ENCODE peak calls at places on chromosomes 2 and 18, in six cellular contexts. One of them, this sample, is unnamed.

GRCh38 chr2:40716879-40717278 is 265.0 kb upstream of the SLC8A1 start:
- DNase-seq in A549: no peak
- DNase-seq in HepG2: no peak
- DNase-seq in NB4: no peak
- DNase-seq in K562: no peak
- DNase-seq in GM12878: no peak
- DNase-seq in this sample: no peak

GRCh38 chr18:58095251-58095650 is 51.2 kb downstream of the NEDD4L start:
- DNase-seq in A549: no peak
- DNase-seq in HepG2: no peak
- DNase-seq in NB4: no peak
- DNase-seq in K562: no peak
- DNase-seq in GM12878: no peak
- DNase-seq in this sample: no peak

GRCh38 chr18:54080854-54081253 is 143.6 kb downstream of the MBD2 start:
- DNase-seq in A549: no peak
- DNase-seq in HepG2: no peak
- DNase-seq in NB4: no peak
- DNase-seq in K562: no peak
- DNase-seq in GM12878: no peak
- DNase-seq in this sample: no peak

GRCh38 chr18:48027401-48027931 is 97.0 kb upstream of the SMAD2 start:
- DNase-seq in A549: no peak
- DNase-seq in HepG2: no peak
- DNase-seq in NB4: peak; percentile 30
- DNase-seq in K562: no peak
- DNase-seq in GM12878: no peak
- DNase-seq in this sample: no peak

GRCh38 chr2:4937550-4937949 is 754.6 kb upstream of the SOX11 start:
- DNase-seq in A549: no peak
- DNase-seq in HepG2: no peak
- DNase-seq in NB4: no peak
- DNase-seq in K562: no peak
- DNase-seq in GM12878: no peak
- DNase-seq in this sample: no peak

GRCh38 chr2:203804070-203804469 is 63.5 kb upstream of the CTLA4 start:
- DNase-seq in A549: no peak
- DNase-seq in HepG2: no peak
- DNase-seq in NB4: no peak
- DNase-seq in K562: no peak
- DNase-seq in GM12878: no peak
- DNase-seq in this sample: no peak

GRCh38 chr18:59208602-59209001 is 11.4 kb upstream of the GRP start:
- DNase-seq in A549: no peak
- DNase-seq in HepG2: no peak
- DNase-seq in NB4: no peak
- DNase-seq in K562: no peak
- DNase-seq in GM12878: no peak
- DNase-seq in this sample: no peak

GRCh38 chr2:180196419-180196977 is 189.4 kb upstream of the CWC22 start:
- DNase-seq in A549: no peak
- DNase-seq in HepG2: no peak
- DNase-seq in NB4: no peak
- DNase-seq in K562: no peak
- DNase-seq in GM12878: no peak
- DNase-seq in this sample: no peak

GRCh38 chr2:63845866-63846265 is 4.2 kb downstream of the UGP2 start:
- DNase-seq in A549: no peak
- DNase-seq in HepG2: no peak
- DNase-seq in NB4: no peak
- DNase-seq in K562: no peak
- DNase-seq in GM12878: no peak
- DNase-seq in this sample: no peak

GRCh38 chr18:47912343-47912742 is 18.1 kb downstream of the SMAD2 start:
- DNase-seq in A549: no peak
- DNase-seq in HepG2: no peak
- DNase-seq in NB4: no peak
- DNase-seq in K562: no peak
- DNase-seq in GM12878: no peak
- DNase-seq in this sample: peak; percentile 5

GRCh38 chr2:133422946-133423345 is 145.3 kb downstream of the NCKAP5 start:
- DNase-seq in A549: no peak
- DNase-seq in HepG2: no peak
- DNase-seq in NB4: no peak
- DNase-seq in K562: no peak
- DNase-seq in GM12878: no peak
- DNase-seq in this sample: no peak

GRCh38 chr2:133418671-133419070 is 149.6 kb downstream of the NCKAP5 start:
- DNase-seq in A549: no peak
- DNase-seq in HepG2: no peak
- DNase-seq in NB4: no peak
- DNase-seq in K562: no peak
- DNase-seq in GM12878: no peak
- DNase-seq in this sample: no peak

GRCh38 chr2:133424876-133425275 is 143.4 kb downstream of the NCKAP5 start:
- DNase-seq in A549: no peak
- DNase-seq in HepG2: no peak
- DNase-seq in NB4: no peak
- DNase-seq in K562: no peak
- DNase-seq in GM12878: no peak
- DNase-seq in this sample: no peak

GRCh38 chr2:133420748-133421147 is 147.5 kb downstream of the NCKAP5 start:
- DNase-seq in A549: no peak
- DNase-seq in HepG2: no peak
- DNase-seq in NB4: no peak
- DNase-seq in K562: no peak
- DNase-seq in GM12878: no peak
- DNase-seq in this sample: no peak

DNA sequence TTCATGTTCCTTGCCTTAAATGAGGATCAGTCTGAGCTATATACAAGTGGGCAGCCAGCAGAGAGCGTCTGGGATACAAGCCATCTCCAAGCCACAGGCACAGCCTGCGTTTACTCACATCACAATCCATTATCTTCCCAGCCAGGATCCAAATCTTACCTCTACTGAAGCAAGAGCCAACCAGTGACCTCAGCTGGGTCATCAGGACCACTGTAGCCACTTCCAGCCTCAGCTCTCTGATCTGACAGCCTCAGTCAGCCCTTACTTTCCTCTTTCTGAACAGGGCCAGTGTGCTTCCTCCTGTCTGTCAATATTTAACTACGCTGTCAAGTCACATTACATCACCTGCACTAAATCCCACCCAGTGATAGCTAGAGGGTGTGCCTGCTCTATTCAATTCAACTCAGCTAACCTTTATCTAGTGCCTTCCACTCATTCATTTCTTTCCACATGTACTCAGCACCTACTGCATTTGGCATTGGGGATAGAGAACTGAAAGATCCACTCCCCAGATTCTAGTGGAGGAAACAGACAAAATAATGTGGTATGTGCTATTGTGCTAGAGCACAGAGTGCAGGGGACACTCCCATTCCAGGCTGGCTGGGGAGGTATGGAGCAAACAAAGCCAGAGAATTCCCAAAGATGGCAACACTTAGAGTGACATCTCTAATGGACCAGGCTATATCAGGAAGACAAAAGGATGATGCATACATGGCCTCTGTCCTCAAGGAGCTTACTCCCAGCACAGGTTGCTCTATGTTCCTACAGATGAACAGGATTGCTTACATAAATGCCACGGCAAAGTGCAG is 146.5 kb downstream of the NCKAP5 start:
- DNase-seq in A549: no peak
- DNase-seq in HepG2: peak; percentile 35
- DNase-seq in NB4: no peak
- DNase-seq in K562: no peak
- DNase-seq in GM12878: peak; percentile 61
- DNase-seq in this sample: no peak
- TF ChIP-seq MYC in A549: no peak
- TF ChIP-seq MYC in HepG2: no peak
- TF ChIP-seq MYC in NB4: no peak
- TF ChIP-seq MYC in K562: no peak
- TF ChIP-seq MYC in GM12878: no peak
- TF ChIP-seq MYC in this sample: no peak

GRCh38 chr2:132401326-132401725 is 15.3 kb upstream of the GPR39 start:
- DNase-seq in A549: no peak
- DNase-seq in HepG2: no peak
- DNase-seq in NB4: no peak
- DNase-seq in K562: no peak
- DNase-seq in GM12878: no peak
- DNase-seq in this sample: no peak
- TF ChIP-seq MYC in A549: no peak
- TF ChIP-seq MYC in HepG2: no peak
- TF ChIP-seq MYC in NB4: no peak
- TF ChIP-seq MYC in K562: no peak
- TF ChIP-seq MYC in GM12878: no peak
- TF ChIP-seq MYC in this sample: no peak

GRCh38 chr2:11444737-11445136 is 21.2 kb downstream of the E2F6 start:
- DNase-seq in A549: no peak
- DNase-seq in HepG2: no peak
- DNase-seq in NB4: no peak
- DNase-seq in K562: no peak
- DNase-seq in GM12878: no peak
- DNase-seq in this sample: no peak

GRCh38 chr2:11450791-11451190 is 15.2 kb downstream of the E2F6 start:
- DNase-seq in A549: no peak
- DNase-seq in HepG2: no peak
- DNase-seq in NB4: no peak
- DNase-seq in K562: no peak
- DNase-seq in GM12878: no peak
- DNase-seq in this sample: no peak

GRCh38 chr2:11446733-11447248 is 19.2 kb downstream of the E2F6 start:
- DNase-seq in A549: peak; percentile 58
- DNase-seq in HepG2: peak; percentile 75
- DNase-seq in NB4: peak; percentile 72
- DNase-seq in K562: peak; percentile 40
- DNase-seq in GM12878: no peak
- DNase-seq in this sample: peak; percentile 71
- TF ChIP-seq MYC in A549: no peak
- TF ChIP-seq MYC in HepG2: no peak
- TF ChIP-seq MYC in NB4: no peak
- TF ChIP-seq MYC in K562: no peak
- TF ChIP-seq MYC in GM12878: no peak
- TF ChIP-seq MYC in this sample: no peak

GRCh38 chr2:152071077-152071476 is 27.8 kb downstream of the CACNB4 start:
- DNase-seq in A549: no peak
- DNase-seq in HepG2: no peak
- DNase-seq in NB4: no peak
- DNase-seq in K562: no peak
- DNase-seq in GM12878: no peak
- DNase-seq in this sample: no peak
- TF ChIP-seq MYC in A549: no peak
- TF ChIP-seq MYC in HepG2: no peak
- TF ChIP-seq MYC in NB4: no peak
- TF ChIP-seq MYC in K562: no peak
- TF ChIP-seq MYC in GM12878: no peak
- TF ChIP-seq MYC in this sample: no peak

This sample was measured in endothelial cell of umbilical vein.